ENCODE peak calls at places on chromosomes 7 and 10, in five cellular contexts. X, C, B, V and A are unnamed samples.

GRCh38 chr7:157498690-157499089 is 161.9 kb downstream of the DNAJB6 start:
- DNase-seq in X (no peak), C (no peak), B (no peak), V (peak; percentile 37), A (no peak)

GRCh38 chr10:61786728-61787127 is 114.8 kb upstream of the ARID5B start:
- DNase-seq in X (no peak), C (peak; percentile 86), B (no peak), V (no peak), A (peak; percentile 20)

GRCh38 chr7:142870147-142870559 is 15.3 kb downstream of the EPHB6 start:
- DNase-seq in X (no peak), C (no peak), B (no peak), V (peak; percentile 75), A (no peak)

GRCh38 chr10:15813415-15813814 is 46.9 kb downstream of the MINDY3 start:
- DNase-seq in X (no peak), C (peak; percentile 15), B (no peak), V (no peak), A (no peak)

GRCh38 chr10:43202657-43203490 is 64.0 kb downstream of the RASGEF1A start:
- DNase-seq in X (peak; percentile 17), C (no peak), B (peak; percentile 20), V (peak; percentile 83), A (peak; percentile 35)

GRCh38 chr10:97553575-97554100 is 18.9 kb upstream of the ANKRD2 start:
- DNase-seq in X (peak; percentile 75), C (peak; percentile 81), B (no peak), V (peak; percentile 90), A (peak; percentile 81)

GRCh38 chr10:42880255-42880620 is 97.6 kb downstream of the BMS1 start:
- DNase-seq in X (no peak), C (no peak), B (no peak), V (no peak), A (no peak)

GRCh38 chr10:92901819-92902234 is 53.5 kb downstream of the EXOC6 start:
- DNase-seq in X (no peak), C (no peak), B (peak; percentile 62), V (no peak), A (no peak)

GRCh38 chr10:93346060-93346459 is 136.1 kb downstream of the MYOF start:
- DNase-seq in X (no peak), C (no peak), B (no peak), V (no peak), A (no peak)

GRCh38 chr7:111029141-111029572 is 61.8 kb upstream of the LRRN3 start:
- DNase-seq in X (no peak), C (no peak), B (no peak), V (no peak), A (no peak)

GRCh38 chr7:130961128-130961601 is 227.2 kb upstream of the KLF14 start:
- DNase-seq in X (no peak), C (peak; percentile 54), B (peak; percentile 88), V (no peak), A (no peak)

GRCh38 chr7:84123903-84124573 is 70.6 kb downstream of the SEMA3A start:
- DNase-seq in X (no peak), C (peak; percentile 41), B (no peak), V (no peak), A (no peak)

GRCh38 chr10:93915603-93916002 is 21.8 kb downstream of the SLC35G1 start:
- DNase-seq in X (no peak), C (no peak), B (no peak), V (no peak), A (peak; percentile 8)

GRCh38 chr10:22086730-22087364 is 83.3 kb upstream of the DNAJC1 start:
- DNase-seq in X (peak; percentile 34), C (peak; percentile 87), B (no peak), V (peak; percentile 83), A (peak; percentile 93)

GRCh38 chr7:37208528-37208927 is 240.1 kb downstream of the ELMO1 start:
- DNase-seq in X (no peak), C (peak; percentile 99), B (peak; percentile 25), V (no peak), A (peak; percentile 79)

GRCh38 chr7:30469303-30469702 is 9.3 kb downstream of the NOD1 start:
- DNase-seq in X (no peak), C (peak; percentile 99), B (no peak), V (peak; percentile 93), A (peak; percentile 62)

GRCh38 chr10:63483983-63484382 is 18.2 kb upstream of the JMJD1C start:
- DNase-seq in X (no peak), C (no peak), B (no peak), V (no peak), A (no peak)

GRCh38 chr10:133132711-133133291 is 27.2 kb upstream of the KNDC1 start:
- DNase-seq in X (no peak), C (no peak), B (no peak), V (peak; percentile 69), A (no peak)

GRCh38 chr7:31735991-31736982 is 49.3 kb downstream of the PPP1R17 start:
- DNase-seq in X (peak; percentile 59), C (peak; percentile 54), B (no peak), V (no peak), A (peak; percentile 27)

GRCh38 chr7:44259547-44260457 is 59.0 kb downstream of the YKT6 start:
- DNase-seq in X (no peak), C (peak; percentile 99), B (no peak), V (peak; percentile 90), A (peak; percentile 21)
- H3K27ac ChIP-seq in X (peak overlapping the region; percentile 72), C (peak overlapping the region; percentile 66), B (no peak overlapping the region), V (peak overlapping the region; percentile 98), A (no peak overlapping the region)

DNA sequence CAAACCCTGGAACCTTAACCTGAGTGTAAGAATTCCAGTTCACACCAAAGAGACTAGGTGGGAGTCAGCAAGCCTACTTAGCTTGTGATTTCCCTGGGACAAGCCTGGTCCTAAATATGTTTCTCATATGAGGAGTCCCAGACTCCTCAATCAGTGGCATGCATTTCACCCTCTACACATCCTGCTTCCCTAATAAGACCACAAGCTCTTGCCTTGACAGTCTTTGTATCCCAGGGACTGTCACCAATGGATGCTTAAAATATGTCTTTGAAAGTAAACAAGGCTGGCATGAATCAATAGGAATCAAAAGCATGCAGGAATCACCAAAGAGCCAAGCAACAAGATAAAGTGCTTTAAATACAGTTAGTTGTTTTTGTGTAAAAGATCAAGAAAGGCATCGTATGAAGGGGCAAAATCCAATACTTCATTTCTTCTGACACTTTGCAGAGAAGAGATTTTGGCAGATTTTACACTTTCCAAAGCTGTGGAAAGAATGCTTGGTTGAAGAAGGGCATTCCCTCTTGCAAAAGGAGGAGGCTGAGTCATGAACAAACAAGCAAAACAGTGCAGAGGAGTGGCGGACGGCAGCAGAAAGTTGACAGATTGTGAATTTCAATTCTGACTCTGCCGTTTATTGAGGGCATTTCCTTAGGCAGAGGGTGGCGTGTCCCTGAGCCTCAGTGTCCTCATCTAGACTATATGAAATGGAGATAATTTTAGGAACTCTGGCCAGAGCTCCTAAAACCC is 8.5 kb upstream of the NFE2L3 start:
- DNase-seq in X (no peak), C (peak; percentile 47), B (no peak), V (no peak), A (no peak)
- H3K27ac ChIP-seq in X (no peak overlapping the region), C (no peak overlapping the region), B (no peak overlapping the region), V (no peak overlapping the region), A (no peak overlapping the region)

GRCh38 chr7:1544896-1545416 is 11.0 kb downstream of the TMEM184A start:
- DNase-seq in X (no peak), C (no peak), B (no peak), V (no peak), A (no peak)

GRCh38 chr7:1544178-1544895 is 11.7 kb downstream of the TMEM184A start:
- DNase-seq in X (no peak), C (no peak), B (no peak), V (no peak), A (no peak)

GRCh38 chr7:1546909-1547776 is 8.9 kb downstream of the TMEM184A start:
- DNase-seq in X (no peak), C (no peak), B (no peak), V (no peak), A (no peak)

GRCh38 chr7:1546274-1546908 is 9.6 kb downstream of the TMEM184A start:
- DNase-seq in X (no peak), C (no peak), B (no peak), V (no peak), A (no peak)

DNA sequence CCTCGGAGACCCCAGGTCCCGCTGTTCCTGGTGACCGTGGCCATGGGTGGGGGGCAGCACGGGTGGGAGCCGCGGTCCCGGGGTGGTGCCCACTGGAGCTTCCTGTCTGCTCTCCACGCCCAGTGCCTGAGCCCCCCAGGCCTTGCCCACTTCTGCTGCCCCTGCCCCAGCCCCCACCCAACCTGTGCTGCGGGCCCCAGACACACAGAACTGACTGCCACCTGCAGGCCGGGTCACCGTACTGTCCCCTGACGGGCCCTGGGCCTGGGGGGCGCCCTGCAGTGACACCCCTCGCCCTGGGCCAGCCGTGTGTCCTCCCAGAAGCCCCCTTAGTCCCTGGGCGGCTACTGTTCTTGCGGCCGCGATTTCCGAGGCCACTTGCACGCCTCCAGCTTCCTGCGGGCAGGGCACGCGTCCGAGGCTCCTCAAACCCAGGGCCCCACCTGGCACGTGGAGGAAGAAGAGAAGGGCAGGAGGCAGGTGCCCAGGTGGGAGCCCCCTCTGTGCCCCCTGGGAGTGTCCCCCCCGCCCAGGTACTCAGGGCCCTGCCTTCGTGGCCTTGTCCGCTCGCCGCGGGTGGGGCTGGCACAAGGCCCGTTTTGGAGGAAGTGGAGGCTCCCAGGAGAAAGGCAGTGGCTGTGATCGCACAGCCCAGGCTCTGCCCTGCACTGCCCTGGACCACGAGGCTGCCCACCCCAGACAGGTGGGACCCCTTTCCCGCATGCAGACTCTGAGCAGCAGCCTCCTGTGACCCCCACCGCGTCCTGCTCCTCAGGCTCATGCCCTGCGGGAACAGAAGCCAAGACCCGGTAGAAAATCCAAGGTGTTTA is 10.4 kb downstream of the TMEM184A start:
- DNase-seq in X (no peak), C (no peak), B (no peak), V (no peak), A (no peak)
- H3K27ac ChIP-seq in X (no peak overlapping the region), C (no peak overlapping the region), B (no peak overlapping the region), V (no peak overlapping the region), A (no peak overlapping the region)

GRCh38 chr10:31129880-31130405 is 98.3 kb upstream of the ZNF438 start:
- DNase-seq in X (no peak), C (no peak), B (no peak), V (no peak), A (no peak)
- H3K27ac ChIP-seq in X (no peak overlapping the region), C (no peak overlapping the region), B (no peak overlapping the region), V (no peak overlapping the region), A (no peak overlapping the region)

DNA sequence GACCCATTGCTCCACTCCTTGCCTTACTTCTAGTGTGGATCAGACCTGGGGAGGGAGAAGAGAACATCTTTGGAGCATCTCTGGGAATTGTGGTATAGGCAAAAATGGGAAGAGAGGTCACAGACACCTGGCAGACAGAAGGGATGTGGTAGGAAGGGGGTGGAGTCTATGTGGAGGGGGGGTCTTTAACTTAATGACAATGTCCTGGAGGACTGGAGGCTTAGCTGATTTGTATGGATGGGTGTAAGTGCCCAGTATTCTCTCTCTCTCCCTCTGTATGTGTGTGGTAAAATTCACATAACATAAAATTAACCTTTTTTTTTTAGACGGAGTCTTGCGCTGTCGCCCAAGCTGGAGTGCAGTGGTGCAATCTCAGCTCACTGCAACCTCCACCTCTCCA is 3.1 kb upstream of the LDB1 start:
- DNase-seq in X (no peak), C (no peak), B (no peak), V (no peak), A (no peak)
- H3K27ac ChIP-seq in X (no peak overlapping the region), C (no peak overlapping the region), B (peak overlapping the region; percentile 24), V (no peak overlapping the region), A (no peak overlapping the region)

GRCh38 chr10:120415709-120416330 is 41.2 kb upstream of the PLPP4 start:
- DNase-seq in X (no peak), C (no peak), B (no peak), V (no peak), A (no peak)
- H3K27ac ChIP-seq in X (no peak overlapping the region), C (peak overlapping the region; percentile 59), B (no peak overlapping the region), V (no peak overlapping the region), A (no peak overlapping the region)

GRCh38 chr10:69345890-69346474 is 67.7 kb downstream of the HK1 start:
- DNase-seq in X (no peak), C (no peak), B (no peak), V (no peak), A (no peak)
- H3K27ac ChIP-seq in X (no peak overlapping the region), C (no peak overlapping the region), B (peak overlapping the region; percentile 73), V (no peak overlapping the region), A (peak overlapping the region; percentile 88)